ENCODE peak calls at places on chromosomes 16 and 17, in ten cellular contexts. K is A549; T is endothelial cell of umbilical vein; R is heart left ventricle; Y is naive thymus-derived CD4-positive, alpha-beta T cell; B is left ventricle myocardium inferior; P is heart right ventricle; C is hepatocyte; J is stomach; E is ascending aorta. S is an unnamed sample. For H3K4me1, the result is how much of the 10 kb centered on the place peaks cover.

GRCh38 chr17:9644910-9645751 is at the start of gene USP43:
- DNase-seq in K (peak), T (no peak), R (no peak), Y (no peak), B (no peak), P (no peak), C (peak), J (peak), E (no peak), S (peak)

GRCh38 chr17:47813077-47813476 is 8.5 kb downstream of the OSBPL7 start:
- DNase-seq in K (no peak), T (no peak), R (no peak), Y (no peak), B (no peak), P (no peak), C (no peak), J (no peak), E (peak), S (no peak)

GRCh38 chr17:7176870-7177209 is 2.3 kb downstream of the ASGR1 start:
- DNase-seq in K (no peak), T (no peak), R (no peak), Y (no peak), B (no peak), P (no peak), C (peak), J (no peak), E (no peak), S (no peak)

GRCh38 chr17:41520821-41521521 is 2.3 kb upstream of the KRT15 start:
- DNase-seq in K (no peak), T (no peak), R (no peak), Y (no peak), B (no peak), P (no peak), C (peak), J (no peak), E (no peak), S (no peak)

GRCh38 chr17:41521574-41522261 is 3.0 kb upstream of the KRT15 start:
- DNase-seq in K (peak), T (peak), R (no peak), Y (no peak), B (no peak), P (no peak), C (peak), J (peak), E (no peak), S (peak)

GRCh38 chr16:20901441-20902112 is 1.0 kb downstream of the LYRM1 start:
- DNase-seq in K (peak), T (peak), R (peak), Y (peak), B (peak), P (peak), C (peak), J (peak), E (peak), S (peak)

GRCh38 chr16:836221-836620 is 35.7 kb upstream of the GNG13 start:
- DNase-seq in K (no peak), T (no peak), R (no peak), Y (no peak), B (no peak), P (no peak), C (no peak), J (no peak), E (no peak), S (no peak)

GRCh38 chr17:978110-979093 is 1.2 kb downstream of the NXN start:
- DNase-seq in K (no peak), T (peak), R (peak), Y (no peak), B (peak), P (peak), C (no peak), J (peak), E (no peak), S (no peak)

GRCh38 chr16:73483076-73483791 is 435.3 kb upstream of the ZFHX3 start:
- DNase-seq in K (no peak), T (no peak), R (no peak), Y (no peak), B (no peak), P (no peak), C (no peak), J (no peak), E (no peak), S (no peak)

GRCh38 chr17:82164853-82165252 is 47.8 kb downstream of the CCDC57 start:
- DNase-seq in K (no peak), T (no peak), R (no peak), Y (no peak), B (no peak), P (no peak), C (no peak), J (no peak), E (no peak), S (no peak)

DNA sequence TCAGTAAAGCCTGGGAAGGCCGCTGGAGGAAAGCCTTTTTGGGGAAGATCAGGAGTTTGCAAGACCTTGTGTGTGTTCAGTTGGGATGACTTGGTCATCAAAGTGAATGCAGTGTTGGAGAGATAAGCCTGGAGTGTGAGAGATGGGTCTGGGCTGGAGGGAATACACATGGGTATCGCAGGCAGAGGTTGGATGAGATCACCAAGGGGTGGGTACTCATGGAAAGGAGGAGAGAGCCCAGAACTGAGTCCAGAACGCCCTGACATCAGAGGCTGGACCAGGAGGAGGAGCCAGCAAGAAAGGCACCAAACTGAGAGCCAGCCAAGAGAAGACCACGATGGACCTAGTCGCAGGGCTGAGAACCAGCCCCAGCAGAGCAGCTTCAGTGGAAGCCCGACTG is 35.2 kb downstream of the SDK2 start:
- DNase-seq in K (no peak), T (no peak), R (no peak), Y (no peak), B (no peak), P (no peak), C (no peak), J (no peak), E (no peak), S (no peak)
- H3K4me1 ChIP-seq in K (under half), T (under half), R (under half), Y (under half), B (under half), P (under half), C (under half), J (under half), E (under half), S (under half)

GRCh38 chr16:14308357-14308723 is 237.2 kb downstream of the MRTFB start:
- DNase-seq in K (no peak), T (no peak), R (no peak), Y (no peak), B (no peak), P (no peak), C (no peak), J (no peak), E (no peak), S (no peak)

GRCh38 chr16:14307623-14308356 is 236.7 kb downstream of the MRTFB start:
- DNase-seq in K (no peak), T (no peak), R (no peak), Y (no peak), B (peak), P (no peak), C (no peak), J (no peak), E (peak), S (no peak)

GRCh38 chr16:14304891-14305459 is 233.9 kb downstream of the MRTFB start:
- DNase-seq in K (no peak), T (no peak), R (no peak), Y (no peak), B (no peak), P (no peak), C (no peak), J (no peak), E (no peak), S (no peak)

GRCh38 chr16:14306485-14307058 is 235.5 kb downstream of the MRTFB start:
- DNase-seq in K (no peak), T (no peak), R (no peak), Y (no peak), B (no peak), P (no peak), C (no peak), J (no peak), E (no peak), S (no peak)

GRCh38 chr16:14307059-14307531 is 236.0 kb downstream of the MRTFB start:
- DNase-seq in K (no peak), T (no peak), R (no peak), Y (no peak), B (no peak), P (no peak), C (no peak), J (no peak), E (no peak), S (no peak)
- H3K4me1 ChIP-seq in K (half or more), T (under half), R (half or more), Y (half or more), B (half or more), P (under half), C (under half), J (half or more), E (under half), S (under half)

GRCh38 chr17:78779848-78780247 is 2.2 kb downstream of the CYTH1 start:
- DNase-seq in K (no peak), T (no peak), R (no peak), Y (no peak), B (no peak), P (no peak), C (no peak), J (no peak), E (no peak), S (no peak)
- H3K4me1 ChIP-seq in K (under half), T (under half), R (under half), Y (under half), B (half or more), P (under half), C (under half), J (half or more), E (under half), S (under half)

GRCh38 chr16:89481556-89481955 is 8.8 kb downstream of the ANKRD11 start:
- DNase-seq in K (no peak), T (no peak), R (no peak), Y (no peak), B (no peak), P (no peak), C (no peak), J (no peak), E (no peak), S (no peak)

GRCh38 chr16:89484923-89485679 is 5.3 kb downstream of the ANKRD11 start:
- DNase-seq in K (no peak), T (no peak), R (no peak), Y (no peak), B (no peak), P (no peak), C (no peak), J (no peak), E (no peak), S (no peak)

GRCh38 chr16:89482824-89483220 is 7.5 kb downstream of the ANKRD11 start:
- DNase-seq in K (no peak), T (no peak), R (no peak), Y (no peak), B (no peak), P (no peak), C (no peak), J (no peak), E (no peak), S (no peak)

GRCh38 chr16:89484088-89484501 is 6.3 kb downstream of the ANKRD11 start:
- DNase-seq in K (no peak), T (no peak), R (no peak), Y (no peak), B (no peak), P (no peak), C (no peak), J (no peak), E (no peak), S (no peak)

DNA sequence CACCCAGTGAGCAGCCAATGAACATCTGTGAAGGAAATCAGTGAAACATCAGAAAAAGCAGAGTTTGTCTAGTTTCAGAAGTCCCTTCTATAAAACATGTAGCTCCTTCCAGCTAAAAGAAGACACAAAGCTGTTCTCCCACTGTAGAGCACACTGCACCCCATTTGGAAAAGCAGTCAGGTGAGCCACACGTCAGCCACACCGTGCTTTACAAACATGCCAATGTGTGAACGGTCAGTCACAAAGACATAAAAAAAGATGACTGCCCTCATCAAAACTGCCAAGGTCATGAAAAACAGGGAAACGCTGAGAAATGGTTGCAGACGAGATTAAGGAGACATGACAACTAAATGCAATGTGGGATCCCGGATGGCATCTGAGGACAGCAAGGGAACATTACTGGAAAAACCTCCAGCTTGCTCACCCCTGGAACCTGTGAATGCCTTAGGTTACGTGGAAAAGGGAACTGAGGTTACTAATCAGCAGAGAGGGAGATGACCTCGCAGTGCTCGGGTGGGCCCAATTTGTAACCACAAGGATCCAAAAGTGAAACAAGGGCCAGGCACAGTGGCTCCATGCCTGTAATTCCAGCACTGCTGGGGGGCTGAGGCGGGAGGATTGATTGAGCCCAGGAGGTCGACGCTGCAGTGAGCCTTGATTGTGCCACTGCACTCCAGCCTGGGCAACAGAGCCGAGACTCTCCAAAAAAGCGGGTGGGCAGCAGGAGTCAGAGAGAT is 8.1 kb downstream of the ANKRD11 start:
- DNase-seq in K (no peak), T (no peak), R (no peak), Y (no peak), B (no peak), P (no peak), C (no peak), J (no peak), E (no peak), S (no peak)
- H3K4me1 ChIP-seq in K (half or more), T (under half), R (half or more), Y (half or more), B (half or more), P (half or more), C (half or more), J (half or more), E (under half), S (half or more)

DNA sequence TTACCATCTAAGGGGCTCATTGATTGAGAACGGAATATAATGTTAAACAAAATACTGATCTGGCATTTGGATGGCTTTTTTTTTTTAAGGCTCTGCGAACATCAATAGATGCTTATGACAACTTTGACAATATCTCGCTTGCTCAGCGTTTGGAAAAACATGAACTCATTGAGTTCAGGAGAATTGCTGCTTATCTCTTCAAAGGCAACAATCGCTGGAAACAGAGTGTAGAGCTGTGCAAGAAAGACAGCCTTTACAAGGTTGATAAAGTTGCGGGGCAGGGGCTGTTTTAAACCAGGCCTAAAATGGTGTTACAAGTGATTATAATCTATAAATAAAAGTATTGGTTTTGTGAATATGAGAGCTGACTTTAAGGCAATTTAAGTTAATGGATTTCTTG is 22.3 kb downstream of the PTRH2 start:
- DNase-seq in K (no peak), T (no peak), R (no peak), Y (no peak), B (no peak), P (no peak), C (no peak), J (no peak), E (no peak), S (no peak)
- H3K4me1 ChIP-seq in K (under half), T (under half), R (under half), Y (under half), B (under half), P (under half), C (under half), J (under half), E (under half), S (under half)

GRCh38 chr16:68779891-68780290 is 42.8 kb downstream of the CDH1 start:
- DNase-seq in K (no peak), T (no peak), R (no peak), Y (no peak), B (no peak), P (no peak), C (no peak), J (peak), E (no peak), S (no peak)

GRCh38 chr16:68781784-68782183 is 44.7 kb downstream of the CDH1 start:
- DNase-seq in K (no peak), T (no peak), R (no peak), Y (no peak), B (no peak), P (no peak), C (no peak), J (no peak), E (no peak), S (no peak)

GRCh38 chr16:68774982-68775381 is 37.9 kb downstream of the CDH1 start:
- DNase-seq in K (no peak), T (no peak), R (no peak), Y (no peak), B (no peak), P (no peak), C (no peak), J (no peak), E (no peak), S (no peak)

GRCh38 chr16:68776821-68777485 is 39.9 kb downstream of the CDH1 start:
- DNase-seq in K (no peak), T (no peak), R (no peak), Y (no peak), B (no peak), P (no peak), C (no peak), J (no peak), E (no peak), S (no peak)

GRCh38 chr16:68778551-68779231 is 41.6 kb downstream of the CDH1 start:
- DNase-seq in K (no peak), T (no peak), R (no peak), Y (no peak), B (no peak), P (no peak), C (peak), J (peak), E (no peak), S (peak)
- H3K4me1 ChIP-seq in K (under half), T (under half), R (under half), Y (under half), B (under half), P (under half), C (under half), J (half or more), E (under half), S (under half)

GRCh38 chr17:29618272-29619065 is 4.2 kb downstream of the CORO6 start:
- DNase-seq in K (no peak), T (no peak), R (no peak), Y (no peak), B (no peak), P (no peak), C (no peak), J (no peak), E (no peak), S (no peak)

GRCh38 chr17:29617125-29617480 is 5.6 kb downstream of the CORO6 start:
- DNase-seq in K (peak), T (peak), R (no peak), Y (peak), B (peak), P (peak), C (peak), J (peak), E (peak), S (no peak)

GRCh38 chr17:29619251-29619650 is 3.5 kb downstream of the CORO6 start:
- DNase-seq in K (no peak), T (peak), R (peak), Y (no peak), B (no peak), P (no peak), C (no peak), J (no peak), E (no peak), S (peak)

GRCh38 chr17:29616300-29617048 is 6.2 kb downstream of the CORO6 start:
- DNase-seq in K (no peak), T (no peak), R (no peak), Y (no peak), B (no peak), P (no peak), C (no peak), J (no peak), E (no peak), S (no peak)

GRCh38 chr17:29617481-29618271 is 5.0 kb downstream of the CORO6 start:
- DNase-seq in K (peak), T (peak), R (peak), Y (peak), B (peak), P (peak), C (peak), J (peak), E (peak), S (no peak)
- H3K4me1 ChIP-seq in K (half or more), T (under half), R (half or more), Y (under half), B (half or more), P (half or more), C (under half), J (half or more), E (under half), S (under half)

DNA sequence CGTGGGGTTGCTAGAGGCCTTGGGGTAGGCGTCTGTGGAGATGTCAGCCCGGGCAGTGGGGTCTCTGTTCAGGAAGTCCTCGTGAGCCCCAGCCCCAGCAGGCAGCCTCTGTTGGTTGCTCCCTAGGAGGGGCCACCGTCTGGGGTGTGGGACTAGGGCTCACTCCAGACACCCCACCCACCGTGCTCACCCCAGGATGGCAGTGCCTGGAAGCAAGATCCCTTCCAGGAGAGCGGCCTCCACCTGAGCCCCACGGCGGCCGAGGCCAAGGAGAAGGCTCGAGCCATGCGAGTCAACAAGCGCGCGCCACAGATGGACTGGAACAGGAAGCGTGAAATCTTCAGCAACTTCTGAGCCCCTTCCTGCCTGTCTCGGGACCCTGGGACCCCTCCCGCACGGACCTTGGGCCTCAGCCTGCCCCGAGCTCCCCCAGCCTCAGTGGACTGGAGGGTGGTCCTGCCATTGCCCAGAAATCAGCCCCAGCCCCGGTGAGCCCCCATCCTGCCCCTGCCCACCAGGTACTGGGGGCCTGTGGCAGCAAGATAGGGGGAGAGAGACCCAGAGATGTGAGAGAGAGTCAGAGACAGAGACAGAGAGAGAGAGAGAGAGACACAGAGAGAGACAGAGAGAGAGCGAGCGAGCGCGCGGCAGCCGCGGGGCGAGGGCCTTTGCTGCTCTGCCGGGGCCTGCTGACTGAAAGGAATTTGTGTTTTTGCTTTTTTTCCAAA is 9.8 kb downstream of the NTHL1 start:
- DNase-seq in K (no peak), T (no peak), R (no peak), Y (no peak), B (no peak), P (no peak), C (no peak), J (no peak), E (no peak), S (no peak)
- H3K4me1 ChIP-seq in K (half or more), T (under half), R (half or more), Y (under half), B (half or more), P (half or more), C (half or more), J (half or more), E (under half), S (under half)

S was measured in foreskin keratinocyte.